ENCODE peak calls at places on chromosomes 16 and 17, in eight cellular contexts. G, Y, T, F, D, N, S and M are unnamed samples.

GRCh38 chr16:30379165-30379783 is 3.1 kb downstream of the SEPTIN1 start:
- DNase-seq in T (no peak), G (no peak), D (no peak), S (no peak), F (no peak), N (no peak), Y (no peak), M (no peak)

GRCh38 chr17:45296833-45297124 is 20.0 kb downstream of the MAP3K14 start:
- DNase-seq in Y (no peak), N (no peak), G (no peak), F (no peak), D (peak), S (no peak), T (no peak), M (no peak)

GRCh38 chr16:9090101-9090959 is 1.1 kb upstream of the HAPSTR1 start:
- DNase-seq in N (peak), D (no peak), S (no peak), T (peak), G (peak), Y (peak), F (peak), M (no peak)

GRCh38 chr17:34499576-34499975 is 79.8 kb upstream of the TMEM132E start:
- DNase-seq in Y (no peak), N (no peak), T (no peak), S (no peak), G (peak), F (peak), D (peak), M (peak)

GRCh38 chr16:23209606-23210005 is 27.1 kb downstream of the SCNN1G start:
- DNase-seq in Y (no peak), F (no peak), D (no peak), N (no peak), T (no peak), S (no peak), G (no peak), M (no peak)

GRCh38 chr16:53156516-53156915 is 101.7 kb downstream of the CHD9 start:
- DNase-seq in D (peak), Y (no peak), N (no peak), G (no peak), T (no peak), F (no peak), S (peak), M (no peak)

GRCh38 chr16:84929421-84930297 is 81.7 kb downstream of the ZDHHC7 start:
- DNase-seq in S (no peak), T (no peak), Y (no peak), N (no peak), D (no peak), F (no peak), G (no peak), M (no peak)

GRCh38 chr17:2377659-2378058 is 23.2 kb downstream of the MNT start:
- DNase-seq in Y (no peak), F (no peak), S (no peak), T (no peak), D (no peak), G (no peak), N (no peak), M (no peak)

GRCh38 chr16:3598236-3598635 is 13.2 kb downstream of the SLX4 start:
- DNase-seq in D (no peak), G (no peak), S (no peak), T (no peak), Y (no peak), F (no peak), N (no peak), M (no peak)

GRCh38 chr16:49700928-49701685 is 154.8 kb downstream of the ZNF423 start:
- DNase-seq in S (no peak), Y (no peak), N (no peak), F (no peak), G (no peak), T (no peak), D (no peak), M (no peak)

GRCh38 chr17:77160877-77161530 is 20.2 kb downstream of the SEC14L1 start:
- DNase-seq in G (no peak), Y (no peak), S (no peak), T (no peak), F (no peak), D (no peak), N (no peak), M (no peak)

GRCh38 chr16:66717112-66717675 is 20.7 kb upstream of the CMTM4 start:
- DNase-seq in T (no peak), G (peak), N (no peak), D (peak), S (no peak), Y (peak), F (peak), M (peak)